ENCODE peak calls at places on chromosomes 11 and 22, in nine cellular contexts. S is glutamatergic neuron; W is tibial nerve; C is SK-N-MC; E is left cardiac atrium; I is C1 segment of cervical spinal cord; K is activated naive CD4-positive, alpha-beta T cell treated with anti-CD3 and anti-CD28 coated beads for 36 hours; P is NCI-H345; T is activated CD4-positive, alpha-beta T cell treated with anti-CD3 and anti-CD28 coated beads, Interleukin-2, amount 50 U/mL, for 1 hour. R is an unnamed sample.

GRCh38 chr22:40107244-40107643 is 70.5 kb upstream of the TNRC6B start:
- DNase-seq in W (no peak), E (no peak), P (no peak), C (no peak), I (no peak), K (no peak), S (no peak), T (no peak), R (no peak)

GRCh38 chr11:69217276-69218105 is 61.8 kb downstream of the SMIM38 start:
- DNase-seq in W (no peak), E (no peak), C (no peak), P (no peak), S (no peak), T (no peak), I (no peak), K (no peak), R (peak; percentile 7)

GRCh38 chr11:131616456-131616855 is 246.0 kb downstream of the NTM start:
- DNase-seq in C (no peak), S (no peak), I (no peak), K (no peak), W (no peak), T (no peak), E (no peak), P (no peak), R (no peak)

GRCh38 chr11:33040127-33040861 is 922 bp downstream of the TCP11L1 start:
- DNase-seq in P (peak; percentile 66), T (peak; percentile 25), W (no peak), S (no peak), C (no peak), K (peak; percentile 70), I (peak; percentile 31), E (no peak), R (no peak)

GRCh38 chr22:50250555-50251471 is at the start of gene HDAC10:
- DNase-seq in P (peak; percentile 64), S (peak; percentile 89), K (peak; percentile 90), T (peak; percentile 72), W (no peak), I (no peak), E (peak; percentile 88), C (no peak), R (peak; percentile 76)

GRCh38 chr22:28009272-28009827 is 90.3 kb upstream of the PITPNB start:
- DNase-seq in C (peak; percentile 20), S (peak; percentile 87), K (peak; percentile 85), P (peak; percentile 61), I (peak; percentile 60), T (peak; percentile 72), E (peak; percentile 82), W (peak; percentile 45), R (peak; percentile 67)

GRCh38 chr11:112457532-112457931 is 196.9 kb upstream of the PLET1 start:
- DNase-seq in E (no peak), W (no peak), T (no peak), S (no peak), P (no peak), K (no peak), I (no peak), C (no peak), R (no peak)

GRCh38 chr11:16820324-16821092 is 82.1 kb downstream of the C11orf58 start:
- DNase-seq in E (peak; percentile 84), K (peak; percentile 87), S (peak; percentile 79), C (peak; percentile 42), I (peak; percentile 41), T (peak; percentile 60), P (peak; percentile 74), W (peak; percentile 73), R (peak; percentile 59)

GRCh38 chr11:40186401-40187091 is 1272.9 kb downstream of the LRRC4C start:
- DNase-seq in P (peak; percentile 81), T (no peak), C (no peak), K (no peak), E (no peak), W (no peak), I (peak; percentile 57), S (no peak), R (no peak)

GRCh38 chr11:1156506-1157340 is 1.0 kb upstream of the MUC5AC start:
- DNase-seq in C (no peak), I (no peak), S (no peak), K (no peak), T (no peak), W (no peak), E (no peak), P (no peak), R (no peak)

GRCh38 chr22:43393132-43393844 is 18.5 kb upstream of the MPPED1 start:
- DNase-seq in I (no peak), S (no peak), T (no peak), E (no peak), W (no peak), P (peak; percentile 13), C (no peak), K (no peak), R (peak; percentile 51)